ENCODE peak calls at places on chromosomes 4 and X, in seven cellular contexts. L is heart left ventricle, K is epithelial cell of prostate, U is SJSA1, I is prostate gland, F is tibial artery, C is A549. Q is an unnamed sample.

GRCh38 chrX:109186939-109187338 is 294.9 kb downstream of the GUCY2F start:
- DNase-seq in K (no peak), I (no peak), U (no peak), F (no peak), L (no peak), C (no peak), Q (no peak)

GRCh38 chr4:78293348-78293747 is 236.2 kb downstream of the FRAS1 start:
- DNase-seq in U (peak; percentile 95), L (no peak), K (no peak), C (no peak), F (no peak), I (no peak), Q (no peak)

GRCh38 chr4:153520871-153521329 is 54.7 kb downstream of the TMEM131L start:
- DNase-seq in K (no peak), F (no peak), U (no peak), I (no peak), L (no peak), C (no peak), Q (no peak)

GRCh38 chr4:73576366-73576765 is 43.9 kb downstream of the RASSF6 start:
- DNase-seq in L (no peak), U (no peak), F (no peak), K (no peak), C (no peak), I (no peak), Q (no peak)

GRCh38 chr4:155679343-155679742 is 12.7 kb downstream of the GUCY1A1 start:
- DNase-seq in L (peak; percentile 64), C (no peak), U (no peak), F (peak; percentile 68), I (peak; percentile 74), K (peak; percentile 80), Q (no peak)

GRCh38 chrX:113001836-113002235 is 161.2 kb upstream of the AMOT start:
- DNase-seq in L (no peak), U (no peak), F (no peak), I (no peak), K (no peak), C (peak; percentile 6), Q (no peak)

GRCh38 chr4:128159967-128160366 is 98.9 kb downstream of the LARP1B start:
- DNase-seq in K (no peak), U (peak; percentile 64), C (peak; percentile 35), L (no peak), I (no peak), F (no peak), Q (no peak)

GRCh38 chrX:1452497-1453389 is at the start of gene ASMTL:
- DNase-seq in U (peak; percentile 99), C (peak; percentile 100), K (peak; percentile 94), F (peak; percentile 99), L (peak; percentile 100), I (peak; percentile 100), Q (no peak)

GRCh38 chr4:42642136-42642797 is 14.6 kb downstream of the ATP8A1 start:
- DNase-seq in F (no peak), I (no peak), C (no peak), U (no peak), L (no peak), K (no peak), Q (no peak)

GRCh38 chrX:132745593-132745992 is 212.8 kb downstream of the HS6ST2 start:
- DNase-seq in K (no peak), C (no peak), U (no peak), I (no peak), F (no peak), L (no peak), Q (no peak)
- H3K27ac ChIP-seq in K (no peak overlapping the region), C (no peak overlapping the region), U (no peak overlapping the region), I (no peak overlapping the region), F (no peak overlapping the region), L (no peak overlapping the region), Q (no peak overlapping the region)

GRCh38 chrX:45757272-45757671 is 556.6 kb upstream of the DIPK2B start:
- DNase-seq in F (no peak), U (no peak), I (no peak), K (no peak), L (no peak), C (no peak), Q (no peak)

GRCh38 chrX:45756562-45756961 is 555.9 kb upstream of the DIPK2B start:
- DNase-seq in F (no peak), L (no peak), K (no peak), I (peak; percentile 34), C (no peak), U (no peak), Q (no peak)

GRCh38 chrX:45758738-45759397 is 558.2 kb upstream of the DIPK2B start:
- DNase-seq in I (no peak), K (no peak), C (no peak), U (no peak), L (no peak), F (no peak), Q (no peak)

GRCh38 chrX:45760187-45760742 is 559.6 kb upstream of the DIPK2B start:
- DNase-seq in I (no peak), K (no peak), U (no peak), F (no peak), L (no peak), C (no peak), Q (no peak)

DNA sequence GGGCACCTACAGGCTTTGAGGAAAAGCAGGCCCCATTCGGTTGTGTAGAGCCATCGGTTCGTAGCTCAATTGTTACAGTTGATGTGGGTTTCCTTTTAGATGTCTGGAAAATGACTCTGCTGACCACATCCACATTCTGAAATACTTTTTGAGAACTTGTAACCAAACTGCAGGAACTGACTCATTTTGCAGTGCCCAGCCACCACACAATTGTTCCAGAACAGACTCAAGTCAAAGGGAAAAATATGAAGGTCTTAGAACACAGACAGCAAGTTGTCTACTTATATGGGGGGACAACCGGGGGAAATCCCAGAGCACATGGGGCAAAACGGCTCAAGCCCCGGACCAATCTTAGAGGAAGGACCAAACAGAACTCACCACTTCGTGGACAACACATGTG is 557.6 kb upstream of the DIPK2B start:
- DNase-seq in K (no peak), L (no peak), C (no peak), U (peak; percentile 82), I (no peak), F (no peak), Q (no peak)
- H3K27ac ChIP-seq in K (peak overlapping the region; percentile 96), L (peak overlapping the region; percentile 13), C (peak overlapping the region; percentile 5), U (peak overlapping the region; percentile 94), I (no peak overlapping the region), F (peak overlapping the region; percentile 47), Q (no peak overlapping the region)

DNA sequence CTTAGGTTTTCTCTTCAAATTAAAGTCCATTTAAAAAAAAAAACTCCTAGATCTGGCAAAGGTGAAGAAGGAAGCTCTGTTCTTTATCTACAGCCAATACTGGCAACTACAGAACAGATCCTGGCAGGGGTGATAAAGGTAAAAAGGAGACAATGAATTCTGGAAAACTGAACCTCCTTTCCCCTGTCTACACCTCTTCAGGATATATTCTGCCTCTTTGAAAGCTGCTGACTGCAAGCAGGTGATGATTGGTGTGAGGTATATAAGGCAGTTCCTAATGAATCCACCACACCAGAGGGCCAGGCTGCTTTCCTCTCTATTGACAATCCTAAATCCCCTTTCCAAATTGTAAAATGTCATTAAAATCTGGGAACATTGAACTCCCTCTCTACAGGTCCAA is 370.1 kb downstream of the PPP3CA start:
- DNase-seq in F (no peak), L (no peak), U (no peak), I (no peak), K (no peak), C (no peak), Q (no peak)
- H3K27ac ChIP-seq in F (no peak overlapping the region), L (peak overlapping the region; percentile 28), U (no peak overlapping the region), I (no peak overlapping the region), K (no peak overlapping the region), C (no peak overlapping the region), Q (no peak overlapping the region)

GRCh38 chrX:57156397-57157049 is 19.3 kb upstream of the SPIN2A start:
- DNase-seq in I (no peak), L (no peak), F (no peak), K (no peak), C (peak; percentile 51), U (no peak), Q (no peak)

DNA sequence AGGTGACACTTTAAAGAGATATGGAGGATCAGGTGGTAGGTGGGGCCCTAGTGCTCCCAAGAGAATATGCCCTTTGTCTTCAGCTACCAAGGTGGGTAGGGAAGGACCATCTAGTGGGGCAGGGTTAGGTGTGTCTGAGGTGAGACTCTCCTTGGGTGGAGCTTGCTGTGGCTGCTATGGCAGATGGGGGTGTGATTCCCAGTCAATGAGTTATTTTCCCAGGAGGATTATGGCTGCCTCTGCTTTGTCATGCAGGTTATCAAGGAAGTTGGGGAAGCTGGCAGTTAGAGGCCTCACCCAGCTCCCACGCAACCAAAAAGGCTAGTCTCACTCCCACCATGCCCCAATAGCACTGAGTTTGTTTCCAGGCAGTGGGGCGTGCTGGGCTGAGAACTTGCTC is 18.0 kb upstream of the SPIN2A start:
- DNase-seq in I (no peak), C (no peak), F (no peak), U (no peak), L (no peak), K (no peak), Q (no peak)
- H3K27ac ChIP-seq in I (no peak overlapping the region), C (no peak overlapping the region), F (no peak overlapping the region), U (no peak overlapping the region), L (no peak overlapping the region), K (no peak overlapping the region), Q (no peak overlapping the region)

GRCh38 chr4:6965329-6965728 is 55.7 kb downstream of the TBC1D14 start:
- DNase-seq in I (no peak), L (no peak), C (no peak), U (no peak), F (no peak), K (no peak), Q (no peak)

GRCh38 chr4:6961496-6962210 is 52.0 kb downstream of the TBC1D14 start:
- DNase-seq in K (no peak), F (peak; percentile 55), U (no peak), I (no peak), C (no peak), L (no peak), Q (no peak)

GRCh38 chr4:6960628-6961027 is 51.0 kb downstream of the TBC1D14 start:
- DNase-seq in I (no peak), U (no peak), C (no peak), F (no peak), L (no peak), K (no peak), Q (no peak)

GRCh38 chr4:6962211-6963041 is 52.8 kb downstream of the TBC1D14 start:
- DNase-seq in U (no peak), L (no peak), F (no peak), I (no peak), K (no peak), C (no peak), Q (peak; percentile 50)

DNA sequence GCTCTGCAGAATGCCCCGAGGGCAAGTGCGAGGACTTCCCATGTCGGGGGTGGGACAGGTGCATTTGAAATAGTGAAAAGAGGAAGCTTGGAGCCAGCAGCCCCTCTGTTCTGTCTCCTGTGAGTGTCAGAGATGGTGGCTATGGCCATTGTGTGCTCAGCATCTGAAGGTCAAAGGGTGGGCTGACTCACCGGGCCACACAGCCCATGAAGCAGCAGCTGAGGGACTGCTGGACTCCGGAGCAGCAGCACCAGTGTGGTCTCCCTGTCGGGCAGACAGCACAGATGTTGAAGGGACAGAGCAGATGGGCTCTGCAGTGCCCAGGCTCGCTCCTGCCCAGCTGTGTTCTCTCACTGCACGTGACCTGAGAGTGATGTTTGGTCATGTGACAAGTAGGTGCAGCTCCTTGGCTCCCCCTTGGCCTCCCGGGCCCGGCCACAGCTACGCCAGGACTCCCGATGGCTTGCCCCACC is 53.5 kb downstream of the TBC1D14 start:
- DNase-seq in C (no peak), F (peak; percentile 61), I (no peak), U (no peak), K (no peak), L (no peak), Q (no peak)
- H3K27ac ChIP-seq in C (no peak overlapping the region), F (no peak overlapping the region), I (no peak overlapping the region), U (no peak overlapping the region), K (no peak overlapping the region), L (no peak overlapping the region), Q (peak overlapping the region; percentile 86)

Q was measured in substantia nigra.